ENCODE peak calls at places on chromosomes 11 and 22, in ten cellular contexts. P is naive thymus-derived CD8-positive, alpha-beta T cell; E is M059J; G is ELR; X is C1 segment of cervical spinal cord; N is type B pancreatic cell; F is SK-N-SH; L is Daoy; K is AG09319; D is hypothalamus. R is an unnamed sample.

GRCh38 chr11:39807904-39808303 is 1651.5 kb downstream of the LRRC4C start:
- DNase-seq in L (no peak), N (no peak), F (no peak), E (no peak), D (no peak), K (no peak), X (no peak), G (no peak), P (no peak), R (no peak)

GRCh38 chr11:18853086-18853720 is 61.6 kb upstream of the PTPN5 start:
- DNase-seq in X (no peak), D (no peak), P (no peak), N (no peak), F (peak; percentile 21), L (peak; percentile 23), G (peak; percentile 50), K (no peak), E (peak; percentile 35), R (no peak)

GRCh38 chr11:121961228-121961860 is 154.7 kb downstream of the BLID start:
- DNase-seq in X (no peak), P (no peak), L (no peak), N (no peak), E (no peak), K (no peak), D (no peak), F (no peak), G (no peak), R (no peak)

GRCh38 chr11:70559516-70559915 is 161.2 kb downstream of the CTTN start:
- DNase-seq in G (no peak), P (no peak), E (no peak), K (no peak), F (no peak), D (no peak), L (no peak), N (no peak), X (no peak), R (no peak)

GRCh38 chr11:13701506-13701905 is 33.0 kb downstream of the FAR1 start:
- DNase-seq in F (no peak), E (no peak), L (no peak), P (no peak), X (no peak), D (no peak), K (no peak), G (no peak), N (no peak), R (no peak)

GRCh38 chr11:85086511-85087284 is 540.4 kb downstream of the DLG2 start:
- DNase-seq in X (no peak), P (no peak), K (no peak), G (peak; percentile 79), L (no peak), N (no peak), E (peak; percentile 53), F (no peak), D (no peak), R (no peak)

GRCh38 chr11:60634151-60634550 is 65.3 kb upstream of the MS4A8 start:
- DNase-seq in F (no peak), E (no peak), P (no peak), N (no peak), K (no peak), L (no peak), X (no peak), D (no peak), G (peak; percentile 1), R (no peak)

GRCh38 chr22:46389081-46389480 is 53.6 kb downstream of the TRMU start:
- DNase-seq in P (no peak), F (no peak), E (no peak), K (no peak), G (no peak), D (no peak), N (no peak), L (no peak), X (no peak), R (no peak)

GRCh38 chr11:1468002-1468401 is 18.6 kb downstream of the MOB2 start:
- DNase-seq in P (no peak), G (no peak), X (no peak), K (no peak), E (no peak), F (no peak), N (no peak), L (no peak), D (no peak), R (no peak)

R was measured in thoracic aorta.